ENCODE peak calls at places on chromosomes 16 and 17, in nine cellular contexts. U is small intestine, P is skeletal muscle cell, V is H7, O is neural progenitor cell, W is SK-N-SH, C is SK-N-MC, M is foreskin fibroblast, R is heart left ventricle. Q is an unnamed sample.
A peak's percentile ranks its signal among the peaks of the same experiment; 100 is the strongest.

GRCh38 chr17:57986841-57987581 is 1.0 kb downstream of the VEZF1 start:
- DNase-seq in U (peak; percentile 50), P (no peak), V (peak; percentile 85), O (peak; percentile 78), W (no peak), C (no peak), M (peak; percentile 84), R (peak; percentile 50), Q (peak; percentile 75)

GRCh38 chr16:84190731-84191388 is at the start of gene ADAD2:
- DNase-seq in U (no peak), P (no peak), V (peak; percentile 95), O (no peak), W (peak; percentile 63), C (no peak), M (no peak), R (no peak), Q (no peak)

GRCh38 chr17:80978499-80979497 is 12.8 kb upstream of the CHMP6 start:
- DNase-seq in U (no peak), P (no peak), V (no peak), O (no peak), W (no peak), C (no peak), M (no peak), R (no peak), Q (no peak)

GRCh38 chr16:2177101-2177500 is 19.3 kb downstream of the CASKIN1 start:
- DNase-seq in U (no peak), P (no peak), V (no peak), O (no peak), W (no peak), C (no peak), M (no peak), R (no peak), Q (no peak)

GRCh38 chr17:50125420-50125997 is 4.5 kb downstream of the SAMD14 start:
- DNase-seq in U (no peak), P (no peak), V (no peak), O (no peak), W (no peak), C (no peak), M (no peak), R (no peak), Q (no peak)

GRCh38 chr17:28946239-28946638 is 5.1 kb downstream of the PHF12 start:
- DNase-seq in U (no peak), P (peak; percentile 34), V (no peak), O (no peak), W (no peak), C (no peak), M (peak; percentile 58), R (no peak), Q (no peak)

GRCh38 chr17:49859991-49860953 is 12.4 kb upstream of the TAC4 start:
- DNase-seq in U (no peak), P (no peak), V (peak; percentile 80), O (peak; percentile 38), W (no peak), C (no peak), M (no peak), R (no peak), Q (peak; percentile 51)

GRCh38 chr17:65515959-65516948 is 45.2 kb downstream of the AXIN2 start:
- DNase-seq in U (no peak), P (no peak), V (peak; percentile 68), O (no peak), W (no peak), C (no peak), M (peak; percentile 54), R (no peak), Q (no peak)

DNA sequence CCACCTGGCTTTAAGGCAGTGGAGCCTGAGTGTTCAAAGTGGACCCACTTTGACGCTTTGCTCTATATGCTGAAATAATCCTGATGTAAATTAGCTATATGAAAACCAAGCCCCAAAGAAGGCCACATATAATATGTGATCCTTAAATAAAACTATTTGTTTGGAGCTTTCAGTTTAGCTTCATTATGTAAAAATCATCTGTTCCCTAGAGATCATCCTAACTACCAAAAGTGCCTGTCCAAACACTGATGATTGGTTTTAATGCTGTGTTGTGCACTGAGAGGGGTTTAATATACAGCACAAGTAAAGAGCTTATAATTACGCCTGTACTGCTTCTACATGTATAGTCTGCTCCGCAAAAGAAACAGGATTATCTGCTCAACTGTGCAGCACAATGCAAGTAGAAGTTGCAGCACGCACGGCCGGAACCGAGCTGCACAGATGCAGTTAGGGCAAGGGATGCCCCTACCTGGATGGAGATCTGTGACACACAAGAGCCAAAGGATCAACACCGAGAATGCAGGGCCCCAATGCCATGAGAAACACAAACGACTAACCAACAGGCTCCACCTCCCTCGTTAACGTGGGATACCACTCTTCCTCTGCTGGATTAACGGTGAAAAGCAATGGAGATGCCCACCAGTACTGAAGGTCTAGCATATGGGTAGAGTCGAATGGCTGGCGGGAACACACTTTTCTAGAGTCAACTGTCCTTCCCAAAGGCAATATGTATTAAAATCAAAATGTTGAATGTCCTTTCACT is 20.5 kb downstream of the USP7 start:
- DNase-seq in U (no peak), P (no peak), V (no peak), O (peak; percentile 28), W (no peak), C (no peak), M (no peak), R (no peak), Q (no peak)
- H3K4me3 ChIP-seq in U (no peak overlapping the region), P (no peak overlapping the region), V (no peak overlapping the region), O (no peak overlapping the region), W (no peak overlapping the region), C (no peak overlapping the region), M (no peak overlapping the region), R (no peak overlapping the region), Q (no peak overlapping the region)

GRCh38 chr17:34596897-34597296 is 17.5 kb downstream of the TMEM132E start:
- DNase-seq in U (no peak), P (no peak), V (no peak), O (no peak), W (no peak), C (no peak), M (no peak), R (no peak), Q (no peak)

GRCh38 chr17:34603974-34604373 is 24.6 kb downstream of the TMEM132E start:
- DNase-seq in U (no peak), P (no peak), V (no peak), O (no peak), W (no peak), C (no peak), M (no peak), R (no peak), Q (no peak)

GRCh38 chr17:34601431-34601830 is 22.0 kb downstream of the TMEM132E start:
- DNase-seq in U (no peak), P (no peak), V (no peak), O (peak; percentile 38), W (no peak), C (no peak), M (no peak), R (no peak), Q (no peak)

GRCh38 chr17:34598161-34598776 is 18.9 kb downstream of the TMEM132E start:
- DNase-seq in U (no peak), P (no peak), V (peak; percentile 82), O (peak; percentile 83), W (peak; percentile 75), C (no peak), M (no peak), R (no peak), Q (no peak)
- H3K4me3 ChIP-seq in U (no peak overlapping the region), P (no peak overlapping the region), V (no peak overlapping the region), O (no peak overlapping the region), W (no peak overlapping the region), C (no peak overlapping the region), M (no peak overlapping the region), R (no peak overlapping the region), Q (no peak overlapping the region)

GRCh38 chr17:6712854-6713129 is 377 bp downstream of the SLC13A5 start:
- DNase-seq in U (no peak), P (no peak), V (peak; percentile 73), O (no peak), W (peak; percentile 8), C (no peak), M (no peak), R (no peak), Q (no peak)

GRCh38 chr17:6712058-6712853 is 913 bp downstream of the SLC13A5 start:
- DNase-seq in U (no peak), P (no peak), V (peak; percentile 90), O (peak; percentile 73), W (peak; percentile 11), C (no peak), M (peak; percentile 6), R (no peak), Q (peak; percentile 22)

GRCh38 chr17:6713130-6713917 is at the start of gene SLC13A5:
- DNase-seq in U (no peak), P (no peak), V (peak; percentile 97), O (peak; percentile 93), W (peak; percentile 32), C (no peak), M (peak; percentile 43), R (no peak), Q (peak; percentile 62)

GRCh38 chr17:6714315-6714874 is 1.2 kb upstream of the SLC13A5 start:
- DNase-seq in U (no peak), P (no peak), V (no peak), O (no peak), W (no peak), C (no peak), M (no peak), R (no peak), Q (no peak)

GRCh38 chr17:6713918-6714271 is 726 bp upstream of the SLC13A5 start:
- DNase-seq in U (no peak), P (no peak), V (no peak), O (peak; percentile 56), W (no peak), C (no peak), M (no peak), R (no peak), Q (no peak)
- H3K4me3 ChIP-seq in U (no peak overlapping the region), P (peak overlapping the region; percentile 32), V (peak overlapping the region; percentile 64), O (peak overlapping the region; percentile 58), W (no peak overlapping the region), C (no peak overlapping the region), M (peak overlapping the region; percentile 15), R (peak overlapping the region; percentile 47), Q (no peak overlapping the region)

GRCh38 chr17:2397247-2398171 is 3.4 kb downstream of the MNT start:
- DNase-seq in U (no peak), P (no peak), V (no peak), O (no peak), W (no peak), C (no peak), M (no peak), R (no peak), Q (no peak)

GRCh38 chr17:2399572-2400473 is 1.0 kb downstream of the MNT start:
- DNase-seq in U (peak; percentile 98), P (peak; percentile 90), V (peak; percentile 99), O (peak; percentile 98), W (peak; percentile 93), C (no peak), M (peak; percentile 99), R (peak; percentile 96), Q (peak; percentile 97)

GRCh38 chr17:2398655-2399571 is 1.9 kb downstream of the MNT start:
- DNase-seq in U (peak; percentile 78), P (peak; percentile 51), V (peak; percentile 89), O (peak; percentile 80), W (peak; percentile 59), C (no peak), M (peak; percentile 85), R (peak; percentile 70), Q (peak; percentile 72)

GRCh38 chr17:2396568-2397246 is 4.2 kb downstream of the MNT start:
- DNase-seq in U (peak; percentile 94), P (peak; percentile 98), V (peak; percentile 94), O (peak; percentile 95), W (peak; percentile 81), C (no peak), M (peak; percentile 99), R (peak; percentile 98), Q (peak; percentile 99)

DNA sequence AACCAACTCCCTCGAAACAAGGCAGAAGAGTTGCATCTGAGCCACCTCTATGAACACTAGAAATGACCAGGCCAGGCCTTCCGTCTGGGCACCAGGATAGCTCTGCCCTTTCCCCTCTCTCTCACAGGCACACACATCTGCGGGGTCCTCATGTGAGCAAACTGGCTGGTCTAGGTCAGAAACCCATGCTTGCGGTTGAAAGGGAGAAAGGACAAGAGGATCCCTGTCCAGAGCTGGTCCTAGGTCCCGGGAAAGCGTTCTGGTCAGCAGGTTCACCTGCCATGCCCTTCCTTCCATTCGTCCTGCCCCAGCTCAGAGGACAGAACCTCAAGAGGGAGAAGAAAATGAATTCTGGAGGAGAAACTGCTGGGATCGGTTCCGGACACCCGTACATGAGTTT is 2.7 kb downstream of the MNT start:
- DNase-seq in U (no peak), P (no peak), V (peak; percentile 24), O (no peak), W (no peak), C (no peak), M (no peak), R (no peak), Q (no peak)
- H3K4me3 ChIP-seq in U (no peak overlapping the region), P (peak overlapping the region; percentile 97), V (peak overlapping the region; percentile 86), O (peak overlapping the region; percentile 81), W (peak overlapping the region; percentile 99), C (peak overlapping the region; percentile 94), M (peak overlapping the region; percentile 87), R (peak overlapping the region; percentile 98), Q (no peak overlapping the region)

Q was measured in adrenal gland.